ENCODE peak calls at places on chromosomes 5 and 9, in four cellular contexts. One of them, this sample, is unnamed.

GRCh38 chr5:115626444-115626823 is 598 bp upstream of the TMED7 start:
- DNase-seq in tibial artery: no peak
- DNase-seq in ELR: no peak
- DNase-seq in BJ: no peak
- DNase-seq in this sample: no peak

GRCh38 chr9:136520053-136520540 is 25.8 kb downstream of the NOTCH1 start:
- DNase-seq in tibial artery: no peak
- DNase-seq in ELR: no peak
- DNase-seq in BJ: no peak
- DNase-seq in this sample: no peak

GRCh38 chr9:74526215-74526614 is 29.1 kb downstream of the RORB start:
- DNase-seq in tibial artery: no peak
- DNase-seq in ELR: no peak
- DNase-seq in BJ: no peak
- DNase-seq in this sample: no peak

GRCh38 chr9:69996947-69997346 is 46.7 kb upstream of the MAMDC2 start:
- DNase-seq in tibial artery: no peak
- DNase-seq in ELR: no peak
- DNase-seq in BJ: no peak
- DNase-seq in this sample: no peak

GRCh38 chr9:69377291-69377690 is 52.3 kb downstream of the ENTREP1 start:
- DNase-seq in tibial artery: no peak
- DNase-seq in ELR: no peak
- DNase-seq in BJ: no peak
- DNase-seq in this sample: no peak

GRCh38 chr9:125999504-125999881 is 252.3 kb downstream of the PBX3 start:
- DNase-seq in tibial artery: no peak
- DNase-seq in ELR: no peak
- DNase-seq in BJ: no peak
- DNase-seq in this sample: no peak

GRCh38 chr5:121979691-121980090 is 17.9 kb downstream of the SRFBP1 start:
- DNase-seq in tibial artery: no peak
- DNase-seq in ELR: no peak
- DNase-seq in BJ: no peak
- DNase-seq in this sample: no peak

GRCh38 chr9:126500600-126501382 is 112.9 kb upstream of the LMX1B start:
- DNase-seq in tibial artery: peak
- DNase-seq in ELR: peak
- DNase-seq in BJ: no peak
- DNase-seq in this sample: peak

GRCh38 chr5:59656351-59657254 is 236.9 kb downstream of the PDE4D start:
- DNase-seq in tibial artery: no peak
- DNase-seq in ELR: peak
- DNase-seq in BJ: no peak
- DNase-seq in this sample: no peak

GRCh38 chr5:90940227-90940995 is 381.8 kb downstream of the ADGRV1 start:
- DNase-seq in tibial artery: no peak
- DNase-seq in ELR: peak
- DNase-seq in BJ: no peak
- DNase-seq in this sample: no peak

GRCh38 chr5:37248387-37248969 is 698 bp downstream of the CPLANE1 start:
- DNase-seq in tibial artery: no peak
- DNase-seq in ELR: peak
- DNase-seq in BJ: no peak
- DNase-seq in this sample: no peak

GRCh38 chr9:91766301-91766700 is 183.7 kb downstream of the ROR2 start:
- DNase-seq in tibial artery: no peak
- DNase-seq in ELR: no peak
- DNase-seq in BJ: no peak
- DNase-seq in this sample: no peak

GRCh38 chr5:40572947-40573346 is 106.8 kb upstream of the PTGER4 start:
- DNase-seq in tibial artery: no peak
- DNase-seq in ELR: no peak
- DNase-seq in BJ: peak
- DNase-seq in this sample: no peak

GRCh38 chr5:134420326-134420725 is 8.6 kb upstream of the CDKN2AIPNL start:
- DNase-seq in tibial artery: no peak
- DNase-seq in ELR: peak
- DNase-seq in BJ: no peak
- DNase-seq in this sample: no peak

GRCh38 chr5:157294692-157295091 is 28.8 kb downstream of the CYFIP2 start:
- DNase-seq in tibial artery: no peak
- DNase-seq in ELR: no peak
- DNase-seq in BJ: no peak
- DNase-seq in this sample: no peak

GRCh38 chr5:30994170-30994569 is 199.3 kb upstream of the CDH6 start:
- DNase-seq in tibial artery: no peak
- DNase-seq in ELR: no peak
- DNase-seq in BJ: no peak
- DNase-seq in this sample: no peak

GRCh38 chr5:109247943-109248342 is 161.8 kb downstream of the PJA2 start:
- DNase-seq in tibial artery: no peak
- DNase-seq in ELR: no peak
- DNase-seq in BJ: no peak
- DNase-seq in this sample: no peak

GRCh38 chr5:78541058-78541624 is 107.4 kb downstream of the LHFPL2 start:
- DNase-seq in tibial artery: no peak
- DNase-seq in ELR: no peak
- DNase-seq in BJ: no peak
- DNase-seq in this sample: no peak

GRCh38 chr5:107124376-107124775 is 546.4 kb downstream of the EFNA5 start:
- DNase-seq in tibial artery: no peak
- DNase-seq in ELR: no peak
- DNase-seq in BJ: no peak
- DNase-seq in this sample: no peak

GRCh38 chr9:89601306-89601705 is 3.5 kb upstream of the GADD45G start:
- DNase-seq in tibial artery: no peak
- DNase-seq in ELR: no peak
- DNase-seq in BJ: no peak
- DNase-seq in this sample: no peak

GRCh38 chr5:39470021-39470420 is 45.2 kb upstream of the DAB2 start:
- DNase-seq in tibial artery: no peak
- DNase-seq in ELR: no peak
- DNase-seq in BJ: no peak
- DNase-seq in this sample: no peak

GRCh38 chr5:180026320-180026719 is 45.2 kb downstream of the RNF130 start:
- DNase-seq in tibial artery: no peak
- DNase-seq in ELR: peak
- DNase-seq in BJ: no peak
- DNase-seq in this sample: no peak